ENCODE peak calls at places on chromosomes 11 and 22, in ten cellular contexts. One of them, this sample, is unnamed.

GRCh38 chr11:43327987-43328386 is 16.2 kb downstream of the API5 start:
- DNase-seq in mammary epithelial cell: peak
- DNase-seq in K562: peak
- DNase-seq in neuronal stem cell: no peak
- DNase-seq in A549: peak
- DNase-seq in Karpas-422: no peak
- DNase-seq in PC-3: peak
- DNase-seq in HCT116: no peak
- DNase-seq in trophoblast cell: peak
- DNase-seq in mesendoderm: no peak
- DNase-seq in this sample: no peak

GRCh38 chr22:35727436-35727835 is 9.8 kb downstream of the APOL5 start:
- DNase-seq in neuronal stem cell: no peak
- DNase-seq in Karpas-422: no peak
- DNase-seq in trophoblast cell: peak
- DNase-seq in mesendoderm: no peak
- DNase-seq in PC-3: no peak
- DNase-seq in K562: peak
- DNase-seq in mammary epithelial cell: no peak
- DNase-seq in HCT116: no peak
- DNase-seq in A549: no peak
- DNase-seq in this sample: no peak

GRCh38 chr11:63491614-63492372 is 826 bp upstream of the PLAAT5 start:
- DNase-seq in mammary epithelial cell: no peak
- DNase-seq in K562: no peak
- DNase-seq in HCT116: no peak
- DNase-seq in A549: no peak
- DNase-seq in mesendoderm: peak
- DNase-seq in trophoblast cell: peak
- DNase-seq in neuronal stem cell: no peak
- DNase-seq in Karpas-422: no peak
- DNase-seq in PC-3: no peak
- DNase-seq in this sample: no peak

GRCh38 chr22:45547016-45547345 is 44.3 kb downstream of the FBLN1 start:
- DNase-seq in A549: no peak
- DNase-seq in neuronal stem cell: no peak
- DNase-seq in K562: no peak
- DNase-seq in mammary epithelial cell: no peak
- DNase-seq in Karpas-422: no peak
- DNase-seq in trophoblast cell: no peak
- DNase-seq in PC-3: no peak
- DNase-seq in mesendoderm: no peak
- DNase-seq in HCT116: no peak
- DNase-seq in this sample: no peak

GRCh38 chr22:30245985-30246901 is at the start of gene LIF:
- DNase-seq in PC-3: no peak
- DNase-seq in mammary epithelial cell: peak
- DNase-seq in A549: no peak
- DNase-seq in HCT116: no peak
- DNase-seq in mesendoderm: peak
- DNase-seq in neuronal stem cell: no peak
- DNase-seq in Karpas-422: no peak
- DNase-seq in K562: peak
- DNase-seq in trophoblast cell: no peak
- DNase-seq in this sample: no peak

GRCh38 chr11:44760917-44761545 is 34.3 kb downstream of the TSPAN18 start:
- DNase-seq in trophoblast cell: peak
- DNase-seq in A549: peak
- DNase-seq in mammary epithelial cell: peak
- DNase-seq in HCT116: peak
- DNase-seq in mesendoderm: peak
- DNase-seq in PC-3: peak
- DNase-seq in K562: peak
- DNase-seq in neuronal stem cell: peak
- DNase-seq in Karpas-422: peak
- DNase-seq in this sample: no peak

GRCh38 chr22:21105294-21105693 is 59.5 kb downstream of the LRRC74B start:
- DNase-seq in K562: no peak
- DNase-seq in trophoblast cell: no peak
- DNase-seq in mammary epithelial cell: no peak
- DNase-seq in HCT116: no peak
- DNase-seq in mesendoderm: no peak
- DNase-seq in neuronal stem cell: no peak
- DNase-seq in A549: no peak
- DNase-seq in Karpas-422: no peak
- DNase-seq in PC-3: no peak
- DNase-seq in this sample: no peak

GRCh38 chr22:21632237-21632895 is at the start of gene CCDC116:
- DNase-seq in trophoblast cell: peak
- DNase-seq in HCT116: no peak
- DNase-seq in PC-3: no peak
- DNase-seq in Karpas-422: peak
- DNase-seq in mesendoderm: peak
- DNase-seq in K562: peak
- DNase-seq in mammary epithelial cell: no peak
- DNase-seq in neuronal stem cell: no peak
- DNase-seq in A549: peak
- DNase-seq in this sample: peak

GRCh38 chr22:49377306-49377705 is 450.4 kb downstream of the BRD1 start:
- DNase-seq in trophoblast cell: no peak
- DNase-seq in HCT116: no peak
- DNase-seq in neuronal stem cell: no peak
- DNase-seq in PC-3: no peak
- DNase-seq in mesendoderm: no peak
- DNase-seq in Karpas-422: no peak
- DNase-seq in mammary epithelial cell: no peak
- DNase-seq in A549: no peak
- DNase-seq in K562: no peak
- DNase-seq in this sample: no peak

GRCh38 chr11:132206993-132207392 is 836.6 kb downstream of the NTM start:
- DNase-seq in neuronal stem cell: no peak
- DNase-seq in HCT116: no peak
- DNase-seq in trophoblast cell: no peak
- DNase-seq in PC-3: no peak
- DNase-seq in K562: no peak
- DNase-seq in mammary epithelial cell: no peak
- DNase-seq in mesendoderm: no peak
- DNase-seq in Karpas-422: no peak
- DNase-seq in A549: no peak
- DNase-seq in this sample: no peak

GRCh38 chr11:132200303-132200936 is 830.0 kb downstream of the NTM start:
- DNase-seq in PC-3: no peak
- DNase-seq in mesendoderm: peak
- DNase-seq in neuronal stem cell: no peak
- DNase-seq in Karpas-422: no peak
- DNase-seq in K562: no peak
- DNase-seq in HCT116: no peak
- DNase-seq in trophoblast cell: no peak
- DNase-seq in A549: no peak
- DNase-seq in mammary epithelial cell: no peak
- DNase-seq in this sample: no peak

GRCh38 chr11:132205496-132205895 is 835.1 kb downstream of the NTM start:
- DNase-seq in Karpas-422: no peak
- DNase-seq in trophoblast cell: no peak
- DNase-seq in mammary epithelial cell: no peak
- DNase-seq in A549: no peak
- DNase-seq in mesendoderm: no peak
- DNase-seq in neuronal stem cell: no peak
- DNase-seq in PC-3: no peak
- DNase-seq in K562: no peak
- DNase-seq in HCT116: no peak
- DNase-seq in this sample: no peak

GRCh38 chr11:132202621-132203020 is 832.2 kb downstream of the NTM start:
- DNase-seq in HCT116: no peak
- DNase-seq in mesendoderm: no peak
- DNase-seq in A549: no peak
- DNase-seq in PC-3: no peak
- DNase-seq in neuronal stem cell: no peak
- DNase-seq in mammary epithelial cell: no peak
- DNase-seq in K562: no peak
- DNase-seq in trophoblast cell: no peak
- DNase-seq in Karpas-422: no peak
- DNase-seq in this sample: no peak

GRCh38 chr11:132205006-132205405 is 834.6 kb downstream of the NTM start:
- DNase-seq in PC-3: no peak
- DNase-seq in trophoblast cell: no peak
- DNase-seq in K562: no peak
- DNase-seq in neuronal stem cell: no peak
- DNase-seq in A549: no peak
- DNase-seq in Karpas-422: no peak
- DNase-seq in mammary epithelial cell: no peak
- DNase-seq in mesendoderm: no peak
- DNase-seq in HCT116: no peak
- DNase-seq in this sample: no peak
- H3K27ac ChIP-seq in PC-3: no peak
- H3K27ac ChIP-seq in trophoblast cell: no peak
- H3K27ac ChIP-seq in K562: no peak
- H3K27ac ChIP-seq in neuronal stem cell: no peak
- H3K27ac ChIP-seq in A549: no peak
- H3K27ac ChIP-seq in Karpas-422: no peak
- H3K27ac ChIP-seq in mammary epithelial cell: no peak
- H3K27ac ChIP-seq in mesendoderm: no peak
- H3K27ac ChIP-seq in HCT116: no peak
- H3K27ac ChIP-seq in this sample: no peak

GRCh38 chr11:47850337-47850736 is 2.2 kb upstream of the NUP160 start:
- DNase-seq in mesendoderm: no peak
- DNase-seq in PC-3: no peak
- DNase-seq in K562: no peak
- DNase-seq in mammary epithelial cell: no peak
- DNase-seq in HCT116: no peak
- DNase-seq in A549: no peak
- DNase-seq in trophoblast cell: no peak
- DNase-seq in neuronal stem cell: no peak
- DNase-seq in Karpas-422: peak
- DNase-seq in this sample: peak
- H3K4me2 ChIP-seq in mesendoderm: no peak
- H3K4me2 ChIP-seq in PC-3: no peak
- H3K4me2 ChIP-seq in K562: no peak
- H3K4me2 ChIP-seq in mammary epithelial cell: no peak
- H3K4me2 ChIP-seq in HCT116: no peak
- H3K4me2 ChIP-seq in A549: no peak
- H3K4me2 ChIP-seq in trophoblast cell: no peak
- H3K4me2 ChIP-seq in neuronal stem cell: no peak
- H3K4me2 ChIP-seq in Karpas-422: peak
- H3K4me2 ChIP-seq in this sample: peak

GRCh38 chr22:42807185-42807584 is 49.9 kb downstream of the ARFGAP3 start:
- DNase-seq in A549: no peak
- DNase-seq in mesendoderm: no peak
- DNase-seq in Karpas-422: no peak
- DNase-seq in HCT116: no peak
- DNase-seq in PC-3: no peak
- DNase-seq in mammary epithelial cell: no peak
- DNase-seq in K562: no peak
- DNase-seq in trophoblast cell: no peak
- DNase-seq in neuronal stem cell: no peak
- DNase-seq in this sample: no peak
- H3K4me3 ChIP-seq in A549: no peak
- H3K4me3 ChIP-seq in mesendoderm: no peak
- H3K4me3 ChIP-seq in Karpas-422: no peak
- H3K4me3 ChIP-seq in HCT116: no peak
- H3K4me3 ChIP-seq in PC-3: no peak
- H3K4me3 ChIP-seq in mammary epithelial cell: no peak
- H3K4me3 ChIP-seq in K562: no peak
- H3K4me3 ChIP-seq in trophoblast cell: no peak
- H3K4me3 ChIP-seq in neuronal stem cell: no peak
- H3K4me3 ChIP-seq in this sample: no peak

GRCh38 chr11:56883590-56883989 is 105.1 kb upstream of the OR5AK2 start:
- DNase-seq in Karpas-422: no peak
- DNase-seq in mammary epithelial cell: no peak
- DNase-seq in HCT116: no peak
- DNase-seq in trophoblast cell: no peak
- DNase-seq in K562: no peak
- DNase-seq in PC-3: no peak
- DNase-seq in A549: no peak
- DNase-seq in neuronal stem cell: no peak
- DNase-seq in mesendoderm: no peak
- DNase-seq in this sample: no peak

GRCh38 chr11:56886465-56886864 is 102.2 kb upstream of the OR5AK2 start:
- DNase-seq in HCT116: no peak
- DNase-seq in trophoblast cell: no peak
- DNase-seq in Karpas-422: no peak
- DNase-seq in mammary epithelial cell: no peak
- DNase-seq in K562: no peak
- DNase-seq in PC-3: no peak
- DNase-seq in A549: peak
- DNase-seq in mesendoderm: no peak
- DNase-seq in neuronal stem cell: no peak
- DNase-seq in this sample: no peak

GRCh38 chr11:56887940-56888339 is 100.8 kb upstream of the OR5AK2 start:
- DNase-seq in Karpas-422: no peak
- DNase-seq in mammary epithelial cell: no peak
- DNase-seq in neuronal stem cell: no peak
- DNase-seq in A549: peak
- DNase-seq in trophoblast cell: no peak
- DNase-seq in HCT116: no peak
- DNase-seq in PC-3: no peak
- DNase-seq in mesendoderm: no peak
- DNase-seq in K562: no peak
- DNase-seq in this sample: no peak

GRCh38 chr11:56885854-56886253 is 102.9 kb upstream of the OR5AK2 start:
- DNase-seq in HCT116: no peak
- DNase-seq in neuronal stem cell: no peak
- DNase-seq in Karpas-422: no peak
- DNase-seq in A549: no peak
- DNase-seq in trophoblast cell: no peak
- DNase-seq in mesendoderm: no peak
- DNase-seq in PC-3: no peak
- DNase-seq in K562: no peak
- DNase-seq in mammary epithelial cell: no peak
- DNase-seq in this sample: no peak

GRCh38 chr11:56885182-56885581 is 103.5 kb upstream of the OR5AK2 start:
- DNase-seq in trophoblast cell: no peak
- DNase-seq in mammary epithelial cell: peak
- DNase-seq in A549: peak
- DNase-seq in neuronal stem cell: peak
- DNase-seq in K562: no peak
- DNase-seq in mesendoderm: peak
- DNase-seq in HCT116: no peak
- DNase-seq in PC-3: peak
- DNase-seq in Karpas-422: no peak
- DNase-seq in this sample: no peak
- H3K27ac ChIP-seq in trophoblast cell: no peak
- H3K27ac ChIP-seq in mammary epithelial cell: no peak
- H3K27ac ChIP-seq in A549: peak
- H3K27ac ChIP-seq in neuronal stem cell: no peak
- H3K27ac ChIP-seq in K562: no peak
- H3K27ac ChIP-seq in mesendoderm: no peak
- H3K27ac ChIP-seq in HCT116: no peak
- H3K27ac ChIP-seq in PC-3: no peak
- H3K27ac ChIP-seq in Karpas-422: no peak
- H3K27ac ChIP-seq in this sample: no peak

This sample was measured in OCI-LY7.